ENCODE peak calls at places on chromosomes 6 and 20, in eight cellular contexts. Z is neuronal stem cell; K is T-helper 17 cell; L is GM04504; N is CD4-positive, alpha-beta T cell; C is NT2/D1; O is activated T-helper 9 cell treated with anti-CD3 and anti-CD28 coated beads, Interleukin-2, amount 50 U/mL, for 16 hours; T is fibroblast of the conjunctiva. A is an unnamed sample.

GRCh38 chr20:24955045-24955444 is 6.0 kb downstream of the CST7 start:
- DNase-seq in Z (no peak), K (no peak), L (no peak), N (no peak), C (no peak), O (no peak), T (no peak), A (no peak)

GRCh38 chr6:152094992-152095592 is 287.6 kb downstream of the ESR1 start:
- DNase-seq in Z (no peak), K (no peak), L (peak; percentile 99), N (no peak), C (no peak), O (no peak), T (peak; percentile 98), A (peak; percentile 90)

GRCh38 chr20:137668-138131 is 4.7 kb upstream of the DEFB126 start:
- DNase-seq in Z (no peak), K (no peak), L (no peak), N (no peak), C (no peak), O (no peak), T (no peak), A (no peak)

GRCh38 chr6:150058231-150058792 is 10.6 kb downstream of the ULBP3 start:
- DNase-seq in Z (no peak), K (no peak), L (no peak), N (no peak), C (no peak), O (no peak), T (no peak), A (no peak)

GRCh38 chr20:34990231-34990630 is 34.6 kb downstream of the MYH7B start:
- DNase-seq in Z (no peak), K (no peak), L (no peak), N (no peak), C (no peak), O (no peak), T (no peak), A (no peak)

GRCh38 chr6:28757429-28758045 is 166.2 kb downstream of the TRIM27 start:
- DNase-seq in Z (no peak), K (no peak), L (no peak), N (no peak), C (no peak), O (no peak), T (peak; percentile 52), A (no peak)

GRCh38 chr6:72031471-72031870 is 145.1 kb downstream of the RIMS1 start:
- DNase-seq in Z (no peak), K (no peak), L (peak; percentile 9), N (no peak), C (no peak), O (no peak), T (no peak), A (no peak)

GRCh38 chr20:3890410-3890751 is 1.2 kb downstream of the PANK2 start:
- DNase-seq in Z (no peak), K (no peak), L (no peak), N (no peak), C (no peak), O (no peak), T (peak; percentile 20), A (no peak)

GRCh38 chr6:26172496-26172958 is 85.3 kb downstream of the HFE start:
- DNase-seq in Z (no peak), K (no peak), L (no peak), N (peak; percentile 20), C (no peak), O (no peak), T (no peak), A (no peak)

GRCh38 chr20:14337400-14338171 is at the start of gene FLRT3:
- DNase-seq in Z (peak; percentile 91), K (no peak), L (peak; percentile 82), N (no peak), C (peak; percentile 76), O (no peak), T (peak; percentile 98), A (peak; percentile 72)

GRCh38 chr20:43925215-43925614 is 10.6 kb downstream of the TOX2 start:
- DNase-seq in Z (no peak), K (no peak), L (no peak), N (peak; percentile 39), C (no peak), O (peak; percentile 41), T (no peak), A (peak; percentile 85)

GRCh38 chr20:25022680-25023079 is 30.1 kb upstream of the APMAP start:
- DNase-seq in Z (no peak), K (no peak), L (no peak), N (no peak), C (no peak), O (no peak), T (no peak), A (no peak)

GRCh38 chr6:54014440-54014839 is 96.8 kb upstream of the MLIP start:
- DNase-seq in Z (no peak), K (no peak), L (no peak), N (no peak), C (no peak), O (no peak), T (no peak), A (no peak)

GRCh38 chr6:35486005-35486925 is 10.6 kb downstream of the TEAD3 start:
- DNase-seq in Z (no peak), K (no peak), L (no peak), N (no peak), C (no peak), O (no peak), T (no peak), A (no peak)

GRCh38 chr20:63099426-63100267 is 92.9 kb upstream of the BHLHE23 start:
- DNase-seq in Z (no peak), K (no peak), L (no peak), N (no peak), C (no peak), O (no peak), T (no peak), A (no peak)

A was measured in T1000.